ENCODE peak calls at places on chromosome 6, in five cellular contexts. J, T, X, B and W are unnamed samples.

GRCh38 chr6:13573669-13574110 is 711 bp upstream of the SIRT5 start:
- DNase-seq in J (peak), T (no peak), X (peak), B (peak), W (no peak)

GRCh38 chr6:72704979-72705378 is 83.1 kb downstream of the KCNQ5 start:
- DNase-seq in J (peak), T (no peak), X (no peak), B (peak), W (no peak)

GRCh38 chr6:24458134-24458533 is 31.2 kb downstream of the GPLD1 start:
- DNase-seq in J (no peak), T (no peak), X (no peak), B (peak), W (peak)

GRCh38 chr6:36339156-36339555 is 2.5 kb upstream of the BNIP5 start:
- DNase-seq in J (no peak), T (no peak), X (no peak), B (no peak), W (no peak)

GRCh38 chr6:13725570-13725969 is 13.9 kb upstream of the RANBP9 start:
- DNase-seq in J (no peak), T (no peak), X (no peak), B (no peak), W (no peak)

GRCh38 chr6:13508711-13509705 is 21.6 kb upstream of the GFOD1 start:
- DNase-seq in J (peak), T (no peak), X (no peak), B (peak), W (no peak)

GRCh38 chr6:159788276-159788675 is 1.1 kb downstream of the TCP1 start:
- DNase-seq in J (no peak), T (no peak), X (no peak), B (no peak), W (no peak)

GRCh38 chr6:150876598-150876997 is 11.1 kb downstream of the MTHFD1L start:
- DNase-seq in J (peak), T (no peak), X (no peak), B (peak), W (no peak)

GRCh38 chr6:107542170-107542569 is 52.3 kb downstream of the SOBP start:
- DNase-seq in J (no peak), T (no peak), X (no peak), B (no peak), W (no peak)

GRCh38 chr6:157944983-157945931 is 36.4 kb upstream of the SYNJ2 start:
- DNase-seq in J (peak), T (no peak), X (no peak), B (no peak), W (no peak)

GRCh38 chr6:22071655-22072054 is 225.2 kb downstream of the PRL start:
- DNase-seq in J (peak), T (no peak), X (no peak), B (peak), W (no peak)

GRCh38 chr6:127302728-127303675 is 36.3 kb downstream of the RNF146 start:
- DNase-seq in J (peak), T (peak), X (no peak), B (peak), W (peak)

GRCh38 chr6:140225587-140226438 is 851.4 kb upstream of the CITED2 start:
- DNase-seq in J (peak), T (no peak), X (no peak), B (peak), W (no peak)

GRCh38 chr6:78629154-78629721 is 238.1 kb upstream of the IRAK1BP1 start:
- DNase-seq in J (peak), T (no peak), X (no peak), B (peak), W (no peak)

GRCh38 chr6:170101281-170102035 is 189.4 kb downstream of the DLL1 start:
- DNase-seq in J (no peak), T (no peak), X (no peak), B (no peak), W (no peak)

GRCh38 chr6:53767941-53768340 is 26.9 kb upstream of the LRRC1 start:
- DNase-seq in J (no peak), T (no peak), X (no peak), B (no peak), W (no peak)

GRCh38 chr6:163395786-163396185 is 18.7 kb upstream of the QKI start:
- DNase-seq in J (no peak), T (no peak), X (no peak), B (no peak), W (no peak)

GRCh38 chr6:170040115-170040500 is 250.8 kb downstream of the DLL1 start:
- DNase-seq in J (no peak), T (no peak), X (no peak), B (no peak), W (no peak)

GRCh38 chr6:30061766-30062458 is 847 bp downstream of the POLR1H start:
- DNase-seq in J (peak), T (no peak), X (no peak), B (peak), W (peak)

GRCh38 chr6:40324206-40324605 is 263.0 kb downstream of the LRFN2 start:
- DNase-seq in J (no peak), T (no peak), X (no peak), B (no peak), W (no peak)

GRCh38 chr6:63537126-63537958 is 34.9 kb upstream of the LOC128125822 start:
- DNase-seq in J (peak), T (no peak), X (no peak), B (peak), W (no peak)

GRCh38 chr6:116447496-116448011 is 13.6 kb upstream of the CALHM6 start:
- DNase-seq in J (peak), T (no peak), X (no peak), B (peak), W (peak)
- TF ChIP-seq CTCF in J (no peak), T (peak), X (no peak), B (no peak), W (no peak)

GRCh38 chr6:105836379-105836778 is 249.8 kb upstream of the PRDM1 start:
- DNase-seq in J (no peak), T (no peak), X (no peak), B (no peak), W (no peak)

GRCh38 chr6:105832358-105832757 is 253.8 kb upstream of the PRDM1 start:
- DNase-seq in J (peak), T (no peak), X (no peak), B (no peak), W (peak)

GRCh38 chr6:105835373-105835772 is 250.8 kb upstream of the PRDM1 start:
- DNase-seq in J (peak), T (no peak), X (no peak), B (peak), W (peak)

GRCh38 chr6:105836889-105837288 is 249.2 kb upstream of the PRDM1 start:
- DNase-seq in J (no peak), T (no peak), X (no peak), B (no peak), W (no peak)

DNA sequence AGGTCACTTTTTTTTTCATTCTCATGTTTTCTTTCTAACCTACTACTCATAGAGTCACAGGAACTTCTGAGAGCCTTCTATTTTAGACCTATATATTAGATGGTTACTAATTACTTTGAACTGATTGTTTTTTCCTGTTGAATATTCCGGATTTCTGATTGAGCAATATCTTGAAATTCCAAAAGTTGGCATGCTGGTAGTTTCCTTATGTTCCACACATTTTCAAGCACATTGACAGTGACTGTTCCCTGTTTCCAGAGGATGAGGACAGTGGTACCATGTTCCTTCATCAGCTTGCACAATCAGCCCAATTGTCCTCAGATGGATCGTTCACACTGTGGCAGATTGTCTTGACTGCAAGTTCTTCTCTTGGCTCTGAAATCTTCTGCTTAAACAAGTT is 251.6 kb upstream of the PRDM1 start:
- DNase-seq in J (no peak), T (no peak), X (no peak), B (no peak), W (no peak)
- TF ChIP-seq CTCF in J (no peak), T (no peak), X (no peak), B (no peak), W (no peak)

DNA sequence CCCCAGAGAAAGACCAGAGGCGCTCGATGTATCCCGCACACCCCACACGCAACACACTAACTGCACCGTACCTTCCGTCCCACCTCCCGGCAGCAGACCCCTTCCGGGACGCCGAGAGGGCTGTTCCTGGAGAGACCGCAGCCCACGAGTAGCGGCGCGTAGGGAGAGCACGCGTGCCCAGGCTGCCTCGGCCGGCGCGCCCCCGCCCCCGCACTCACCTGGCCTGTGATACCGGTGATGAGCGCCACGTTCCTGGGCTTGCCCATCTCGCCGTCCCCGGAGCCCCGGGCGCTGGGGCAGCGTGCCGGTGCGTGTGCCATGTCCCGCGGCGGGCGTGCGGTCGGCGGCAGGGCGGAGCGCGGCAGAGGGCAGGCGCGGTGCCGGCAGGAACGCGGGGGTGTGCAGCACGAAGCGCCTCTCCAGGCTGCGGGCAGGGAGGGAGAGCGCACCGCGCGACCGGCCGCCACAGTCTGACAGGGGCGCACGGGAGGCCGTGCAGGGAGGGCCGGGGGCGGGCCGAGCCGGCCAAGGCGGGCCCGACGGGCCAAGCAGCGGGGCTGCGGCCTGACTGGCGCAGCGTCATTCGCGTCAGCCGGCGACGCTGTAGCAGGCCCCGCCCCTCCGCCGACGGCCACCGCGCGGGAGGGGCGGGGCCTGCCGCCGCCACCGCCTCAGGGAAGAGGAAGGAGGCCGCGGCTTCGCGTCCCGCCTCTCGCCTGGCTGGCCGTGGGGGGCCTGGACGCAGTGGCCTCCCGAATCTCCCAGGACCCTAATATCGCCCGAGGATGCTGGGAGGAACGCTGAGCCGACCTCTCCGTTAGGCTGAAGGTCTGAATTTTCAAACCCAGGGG is at the start of gene GMDS:
- DNase-seq in J (peak), T (peak), X (peak), B (peak), W (peak)
- TF ChIP-seq CTCF in J (no peak), T (peak), X (no peak), B (no peak), W (no peak)

DNA sequence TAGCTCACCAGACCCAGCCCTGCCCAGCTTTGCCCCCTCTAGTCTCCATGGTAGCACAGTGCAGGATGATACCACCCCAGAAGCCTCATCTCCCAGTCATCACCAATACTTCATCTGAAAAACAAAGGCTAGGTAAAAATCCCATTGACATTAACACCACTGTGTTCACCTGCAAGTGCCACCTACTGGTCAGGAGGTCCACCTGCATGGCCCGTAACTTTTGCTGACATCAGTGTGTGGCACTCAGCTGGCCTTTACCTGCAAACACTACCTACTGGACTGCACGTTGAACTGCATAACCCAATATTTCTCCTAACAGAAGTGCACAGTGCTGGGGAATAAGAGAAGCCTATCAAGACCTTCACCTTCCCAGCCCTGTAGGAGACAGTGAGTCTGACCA is 234.7 kb upstream of the ADGRB3 start:
- DNase-seq in J (no peak), T (no peak), X (no peak), B (no peak), W (peak)
- TF ChIP-seq CTCF in J (no peak), T (no peak), X (no peak), B (no peak), W (peak)

GRCh38 chr6:138004423-138005287 is 102.6 kb downstream of the PERP start:
- DNase-seq in J (peak), T (peak), X (no peak), B (peak), W (peak)
- TF ChIP-seq CTCF in J (peak), T (peak), X (peak), B (peak), W (peak)

DNA sequence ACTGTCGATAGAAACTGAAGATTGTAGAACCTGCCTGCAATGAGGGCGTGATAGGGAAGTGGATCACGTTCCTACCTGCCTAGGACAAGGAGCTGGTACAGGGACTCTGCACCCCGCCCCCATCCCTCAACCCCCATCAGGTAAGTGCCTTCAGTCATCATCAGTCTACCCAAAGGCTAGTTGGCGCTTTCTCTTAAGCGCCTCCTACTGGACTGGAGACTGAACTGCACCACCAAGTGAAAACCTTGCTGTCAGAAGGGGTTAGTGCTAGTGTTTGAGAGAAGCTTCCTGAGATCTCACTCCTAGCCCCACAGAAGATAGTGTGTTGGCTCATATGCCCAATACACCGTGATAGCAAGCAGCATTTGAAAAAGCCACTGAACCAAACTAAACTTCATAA is 706.5 kb upstream of the MAN1A1 start:
- DNase-seq in J (no peak), T (peak), X (no peak), B (no peak), W (peak)
- TF ChIP-seq CTCF in J (peak), T (peak), X (peak), B (peak), W (peak)

GRCh38 chr6:89970072-89970471 is 75.8 kb downstream of the GJA10 start:
- DNase-seq in J (no peak), T (no peak), X (no peak), B (no peak), W (no peak)
- TF ChIP-seq CTCF in J (no peak), T (no peak), X (no peak), B (no peak), W (no peak)

GRCh38 chr6:109238405-109238804 is 143.1 kb downstream of the CEP57L1 start:
- DNase-seq in J (no peak), T (no peak), X (no peak), B (no peak), W (no peak)

GRCh38 chr6:109237082-109237985 is 142.0 kb downstream of the CEP57L1 start:
- DNase-seq in J (no peak), T (peak), X (no peak), B (no peak), W (peak)

GRCh38 chr6:109237986-109238329 is 142.7 kb downstream of the CEP57L1 start:
- DNase-seq in J (no peak), T (no peak), X (no peak), B (no peak), W (no peak)

GRCh38 chr6:109235639-109236038 is 140.3 kb downstream of the CEP57L1 start:
- DNase-seq in J (no peak), T (no peak), X (no peak), B (no peak), W (no peak)

GRCh38 chr6:109236140-109237081 is 141.1 kb downstream of the CEP57L1 start:
- DNase-seq in J (no peak), T (peak), X (peak), B (no peak), W (peak)
- TF ChIP-seq CTCF in J (no peak), T (peak), X (no peak), B (no peak), W (no peak)

DNA sequence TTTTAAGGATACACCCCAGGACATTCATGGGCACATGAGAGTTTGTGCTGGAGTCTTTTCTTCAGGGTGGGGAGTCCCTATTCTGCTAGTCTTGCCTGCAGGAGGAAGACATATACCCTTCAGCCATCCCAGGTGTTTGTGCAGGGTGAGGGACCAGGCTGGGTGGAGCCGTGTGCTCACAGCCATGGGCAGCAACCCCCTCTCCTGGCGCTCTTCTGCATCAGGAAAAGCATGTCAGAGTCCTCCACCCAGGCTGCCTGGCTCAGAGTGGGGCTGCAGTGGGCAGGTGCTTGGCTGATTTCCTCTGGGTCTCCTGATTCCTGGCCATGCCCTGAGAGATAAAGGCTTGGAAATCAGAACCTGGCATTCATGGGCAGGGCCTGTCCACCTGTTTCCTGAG is 22.7 kb upstream of the MLN start:
- DNase-seq in J (no peak), T (no peak), X (no peak), B (no peak), W (no peak)
- TF ChIP-seq CTCF in J (no peak), T (no peak), X (no peak), B (no peak), W (no peak)

DNA sequence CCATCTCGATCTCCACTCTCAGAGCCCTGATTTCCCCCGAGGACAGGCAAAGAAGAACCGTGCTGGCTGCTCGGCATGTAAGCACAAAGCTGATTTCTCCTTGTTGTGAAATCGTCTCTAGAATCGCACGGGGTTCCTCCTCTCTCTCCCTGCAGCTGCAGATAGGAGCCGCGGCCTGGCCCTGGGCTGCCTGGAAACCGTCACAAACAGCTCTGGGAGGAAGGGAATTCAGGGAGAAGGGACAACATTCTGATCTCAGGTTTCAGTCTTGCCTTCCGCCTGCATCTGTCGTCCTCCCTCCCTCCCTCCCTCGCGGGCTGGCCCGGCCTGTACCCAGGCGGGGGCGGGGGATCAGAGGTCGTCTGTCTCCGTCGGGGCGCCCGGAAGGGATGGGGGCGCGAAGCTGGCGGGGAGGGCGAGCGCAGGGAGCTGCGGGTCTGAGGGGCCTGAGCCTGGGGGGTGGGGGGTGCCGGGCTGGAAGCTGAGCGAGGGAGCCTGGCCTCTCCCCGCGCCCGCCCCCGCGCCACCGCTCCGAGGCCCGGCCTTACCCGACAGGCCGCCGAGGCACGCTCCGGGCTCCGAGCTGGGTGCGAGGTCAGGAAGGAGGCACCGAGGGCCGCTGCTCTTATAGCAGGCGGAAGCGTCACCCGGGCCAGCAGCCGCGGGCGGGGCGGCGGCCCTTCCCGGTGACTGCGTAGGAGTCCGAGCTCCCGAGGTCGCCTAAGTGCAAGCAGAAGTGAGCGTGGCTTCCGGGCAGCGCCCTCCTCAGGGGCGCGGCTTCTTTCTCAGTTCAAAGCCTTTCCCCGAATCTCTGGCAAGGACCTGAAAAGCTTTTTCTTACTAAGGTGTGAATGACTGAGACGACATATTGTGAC is at the start of gene SERPINB1:
- DNase-seq in J (peak), T (peak), X (peak), B (peak), W (peak)
- TF ChIP-seq CTCF in J (peak), T (peak), X (no peak), B (no peak), W (no peak)